ENCODE peak calls at places on chromosomes 3 and 15, in eight cellular contexts. S, T, E, B, M, F, O and W are unnamed samples.

GRCh38 chr15:76012021-76012551 is at the start of gene NRG4:
- DNase-seq in T (no peak), B (peak), E (peak), S (peak), F (peak), O (peak), M (no peak), W (no peak)

GRCh38 chr15:31302029-31302657 is 24.5 kb upstream of the KLF13 start:
- DNase-seq in O (no peak), E (no peak), M (no peak), B (no peak), F (no peak), T (peak), S (no peak), W (no peak)

GRCh38 chr3:39724233-39724846 is 85.1 kb upstream of the MYRIP start:
- DNase-seq in F (no peak), S (no peak), B (no peak), E (no peak), M (no peak), T (no peak), O (no peak), W (no peak)

GRCh38 chr3:171001957-171002694 is 24.4 kb downstream of the SLC2A2 start:
- DNase-seq in T (no peak), F (peak), S (no peak), B (peak), E (peak), M (no peak), O (no peak), W (peak)

GRCh38 chr3:133938770-133939495 is 43.3 kb upstream of the RAB6B start:
- DNase-seq in E (peak), F (peak), M (no peak), S (no peak), O (no peak), B (no peak), T (peak), W (no peak)

GRCh38 chr3:108183178-108183577 is 39.0 kb downstream of the IFT57 start:
- DNase-seq in F (peak), S (no peak), T (no peak), E (no peak), M (no peak), O (no peak), B (no peak), W (no peak)

GRCh38 chr3:57434041-57434440 is 110.1 kb downstream of the DNAH12 start:
- DNase-seq in M (no peak), F (peak), E (no peak), B (peak), T (no peak), O (no peak), S (no peak), W (peak)

GRCh38 chr3:167750273-167750971 is 14.9 kb downstream of the SERPINI1 start:
- DNase-seq in M (no peak), F (no peak), T (no peak), S (no peak), O (no peak), B (no peak), E (no peak), W (no peak)

GRCh38 chr15:66822106-66822505 is 120.1 kb downstream of the SMAD6 start:
- DNase-seq in O (no peak), M (no peak), E (no peak), F (no peak), B (no peak), T (no peak), S (no peak), W (no peak)

GRCh38 chr3:57066471-57066870 is 6.0 kb downstream of the SPATA12 start:
- DNase-seq in F (no peak), E (no peak), B (no peak), O (no peak), S (no peak), T (no peak), M (no peak), W (no peak)

GRCh38 chr3:17901893-17902292 is 159.5 kb upstream of the TBC1D5 start:
- DNase-seq in B (no peak), S (no peak), E (no peak), T (no peak), M (no peak), O (no peak), F (no peak), W (no peak)

GRCh38 chr3:43709022-43709421 is 18.3 kb downstream of the ABHD5 start:
- DNase-seq in M (no peak), T (no peak), S (no peak), B (peak), F (peak), E (no peak), O (no peak), W (no peak)

GRCh38 chr15:74039656-74040010 is 42.7 kb downstream of the GOLGA6A start:
- DNase-seq in E (no peak), O (no peak), F (no peak), B (no peak), S (no peak), M (no peak), T (no peak), W (no peak)

GRCh38 chr3:119492128-119492527 is 6.2 kb upstream of the TIMMDC1 start:
- DNase-seq in M (no peak), T (no peak), B (no peak), S (no peak), O (no peak), E (no peak), F (no peak), W (no peak)

GRCh38 chr3:16305121-16305541 is 40.1 kb downstream of the OXNAD1 start:
- DNase-seq in O (no peak), E (no peak), T (no peak), M (no peak), B (no peak), F (no peak), S (no peak), W (no peak)

GRCh38 chr3:171824076-171824475 is 13.8 kb upstream of the PLD1 start:
- DNase-seq in T (no peak), O (no peak), F (no peak), E (no peak), B (no peak), M (no peak), S (no peak), W (no peak)

GRCh38 chr3:177982034-177982433 is 554.2 kb upstream of the KCNMB2 start:
- DNase-seq in B (peak), E (no peak), T (no peak), M (no peak), F (peak), S (no peak), O (no peak), W (no peak)

GRCh38 chr15:52256930-52257733 is 38.5 kb downstream of the MYO5C start:
- DNase-seq in F (no peak), S (no peak), M (no peak), T (no peak), E (no peak), B (peak), O (no peak), W (no peak)

DNA sequence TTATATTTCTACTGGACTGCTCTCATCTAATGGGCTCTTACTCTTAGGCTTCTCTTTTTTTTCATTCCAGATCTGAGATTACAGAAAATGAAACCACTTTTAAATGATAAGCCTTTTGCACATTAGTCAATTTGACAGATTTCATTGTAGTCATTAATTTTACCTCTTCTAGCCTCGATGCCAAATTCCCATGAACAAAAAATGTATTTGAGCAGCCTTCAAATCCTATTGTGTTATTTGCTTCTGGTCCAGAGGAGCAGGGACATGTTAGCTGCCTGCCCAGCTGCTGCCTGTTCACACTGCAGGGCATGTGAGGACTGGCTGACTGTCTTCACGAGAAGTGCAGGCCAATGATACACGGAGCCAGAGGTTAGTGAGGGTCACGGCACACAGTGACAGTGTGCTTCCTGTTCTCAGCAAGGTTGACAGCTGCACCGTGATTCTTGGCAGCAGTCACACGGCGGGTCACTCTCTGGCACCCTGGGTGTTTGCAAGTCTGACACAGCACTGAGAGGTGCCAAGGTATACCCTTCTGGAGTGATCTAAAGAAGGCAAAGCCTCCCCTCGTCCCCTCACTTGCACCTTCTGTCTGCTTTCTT is 40.8 kb downstream of the KAT2B start:
- DNase-seq in O (peak), E (no peak), F (peak), S (peak), M (peak), B (no peak), T (peak), W (no peak)
- H3K4me3 ChIP-seq in O (no peak), E (no peak), F (no peak), S (no peak), M (no peak), B (no peak), T (no peak), W (no peak)

DNA sequence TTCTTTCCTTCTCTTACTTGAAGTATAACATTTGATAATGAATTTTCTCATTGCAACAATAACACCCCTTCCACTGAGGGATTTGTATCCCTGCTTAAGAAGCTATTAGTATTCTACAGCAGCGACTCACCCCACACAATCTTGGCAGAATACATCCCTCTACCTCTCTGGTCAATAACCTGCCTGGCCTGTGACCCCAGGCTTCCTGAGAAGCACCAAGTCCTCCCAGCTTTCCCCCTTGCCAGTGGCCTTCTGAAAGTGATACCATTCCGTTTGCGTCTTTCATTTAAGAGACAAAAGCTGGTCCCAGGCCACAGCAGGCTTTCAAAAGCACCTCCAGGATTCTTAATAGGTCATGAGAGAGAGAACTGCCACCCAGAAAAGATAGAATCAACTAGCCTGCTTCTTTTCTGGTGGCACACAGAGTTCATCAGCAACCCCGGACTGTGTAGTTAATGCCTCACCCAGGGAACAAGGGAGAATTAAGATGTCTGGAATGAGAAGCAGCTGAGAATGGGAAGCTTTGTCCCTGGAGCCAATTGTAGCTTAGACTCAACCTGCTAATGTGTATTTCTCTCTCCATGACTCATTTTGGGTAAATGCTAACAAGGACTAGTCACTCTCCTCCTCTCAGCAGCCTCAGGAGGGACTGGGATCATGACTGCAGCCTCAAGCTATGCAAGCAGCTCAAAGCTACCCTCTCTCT is 101.0 kb upstream of the CPNE4 start:
- DNase-seq in E (no peak), F (peak), M (no peak), T (no peak), O (no peak), B (peak), S (no peak), W (peak)
- H3K4me3 ChIP-seq in E (no peak), F (peak), M (no peak), T (no peak), O (no peak), B (peak), S (no peak), W (peak)

GRCh38 chr3:52892625-52893311 is 4.6 kb downstream of the STIMATE start:
- DNase-seq in F (no peak), B (peak), E (no peak), O (no peak), M (no peak), T (no peak), S (no peak), W (no peak)

GRCh38 chr3:52893723-52894122 is 3.6 kb downstream of the STIMATE start:
- DNase-seq in S (peak), B (no peak), M (no peak), O (no peak), E (no peak), F (no peak), T (no peak), W (no peak)

GRCh38 chr3:52891615-52892081 is 5.7 kb downstream of the STIMATE start:
- DNase-seq in E (no peak), T (no peak), S (no peak), O (no peak), F (peak), B (peak), M (no peak), W (no peak)

GRCh38 chr3:52891164-52891563 is 6.2 kb downstream of the STIMATE start:
- DNase-seq in E (no peak), T (no peak), S (no peak), B (no peak), O (no peak), F (no peak), M (no peak), W (no peak)

GRCh38 chr3:52892290-52892624 is 5.1 kb downstream of the STIMATE start:
- DNase-seq in E (no peak), S (no peak), F (no peak), M (no peak), T (no peak), B (no peak), O (no peak), W (no peak)
- H3K4me3 ChIP-seq in E (no peak), S (peak), F (no peak), M (no peak), T (no peak), B (peak), O (peak), W (no peak)

GRCh38 chr3:6857510-6857909 is 3.4 kb upstream of the GRM7 start:
- DNase-seq in M (no peak), B (no peak), T (no peak), E (no peak), S (no peak), O (no peak), F (no peak), W (no peak)

GRCh38 chr3:6861989-6862879 is 1.3 kb downstream of the GRM7 start:
- DNase-seq in M (no peak), T (no peak), F (no peak), O (no peak), S (no peak), B (no peak), E (no peak), W (no peak)

GRCh38 chr3:6860911-6861330 is at the start of gene GRM7:
- DNase-seq in B (no peak), E (no peak), S (peak), O (no peak), F (no peak), T (no peak), M (no peak), W (no peak)

GRCh38 chr3:6861331-6861988 is 545 bp downstream of the GRM7 start:
- DNase-seq in M (no peak), B (no peak), F (no peak), S (no peak), E (no peak), T (no peak), O (no peak), W (no peak)

DNA sequence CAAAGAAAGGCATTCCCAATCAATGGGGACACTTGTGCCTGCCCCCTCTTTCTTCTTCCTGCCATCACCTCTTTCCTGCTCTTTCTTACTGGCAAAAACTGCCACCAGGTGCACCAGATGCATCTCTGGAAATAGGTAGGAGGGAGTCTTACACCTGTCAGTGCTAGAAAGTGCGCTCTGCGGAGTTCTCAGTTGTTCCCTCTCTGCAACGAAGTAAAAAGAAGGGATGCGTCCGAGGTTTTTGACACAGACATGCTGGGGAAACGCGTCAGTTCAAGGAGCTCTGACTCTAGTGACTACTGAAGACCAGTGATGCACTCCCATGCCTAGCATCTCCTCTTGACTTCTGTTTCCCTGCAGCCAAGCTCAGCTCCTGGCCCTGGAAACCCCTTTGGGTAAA is 766 bp upstream of the GRM7 start:
- DNase-seq in B (no peak), S (no peak), T (no peak), F (no peak), O (no peak), E (no peak), M (no peak), W (no peak)
- H3K4me3 ChIP-seq in B (no peak), S (peak), T (no peak), F (no peak), O (no peak), E (no peak), M (no peak), W (no peak)

DNA sequence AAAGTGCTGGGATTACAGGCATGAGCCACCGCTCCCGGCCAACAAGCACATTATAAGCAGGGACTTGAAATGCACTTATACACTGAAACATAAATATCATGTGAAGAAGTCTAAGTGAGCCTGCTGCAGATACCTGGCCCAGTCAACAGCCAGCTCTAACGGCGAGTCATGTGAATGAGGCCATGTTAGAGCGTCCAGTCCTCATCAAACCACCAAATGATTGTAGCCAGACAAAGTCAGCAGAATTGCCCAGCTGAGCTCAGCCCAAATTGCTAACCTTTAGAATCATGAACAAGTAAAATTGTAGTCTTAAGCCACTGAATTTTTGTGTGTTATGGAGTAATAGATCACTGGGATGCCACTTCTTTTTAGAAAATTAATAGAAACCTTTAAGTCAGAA is 37.8 kb upstream of the UACA start:
- DNase-seq in B (peak), S (no peak), F (peak), M (no peak), E (no peak), T (no peak), O (no peak), W (no peak)
- H3K4me3 ChIP-seq in B (no peak), S (no peak), F (no peak), M (no peak), E (no peak), T (no peak), O (no peak), W (no peak)

GRCh38 chr3:111943533-111943932 is 35.3 kb upstream of the ABHD10 start:
- DNase-seq in S (no peak), O (no peak), F (peak), T (no peak), E (no peak), M (no peak), B (no peak), W (no peak)
- H3K4me3 ChIP-seq in S (no peak), O (no peak), F (no peak), T (no peak), E (no peak), M (no peak), B (no peak), W (no peak)

GRCh38 chr3:61928776-61929175 is 367.4 kb downstream of the PTPRG start:
- DNase-seq in T (no peak), O (no peak), E (no peak), M (no peak), F (no peak), S (no peak), B (peak), W (no peak)

GRCh38 chr3:61925721-61926120 is 364.4 kb downstream of the PTPRG start:
- DNase-seq in M (no peak), E (no peak), T (no peak), O (no peak), S (no peak), B (no peak), F (peak), W (no peak)

GRCh38 chr3:61926913-61927312 is 365.5 kb downstream of the PTPRG start:
- DNase-seq in B (peak), E (no peak), O (no peak), F (peak), M (no peak), S (no peak), T (no peak), W (peak)

GRCh38 chr3:61928020-61928419 is 366.6 kb downstream of the PTPRG start:
- DNase-seq in B (peak), M (no peak), S (no peak), F (peak), O (no peak), T (no peak), E (no peak), W (no peak)

DNA sequence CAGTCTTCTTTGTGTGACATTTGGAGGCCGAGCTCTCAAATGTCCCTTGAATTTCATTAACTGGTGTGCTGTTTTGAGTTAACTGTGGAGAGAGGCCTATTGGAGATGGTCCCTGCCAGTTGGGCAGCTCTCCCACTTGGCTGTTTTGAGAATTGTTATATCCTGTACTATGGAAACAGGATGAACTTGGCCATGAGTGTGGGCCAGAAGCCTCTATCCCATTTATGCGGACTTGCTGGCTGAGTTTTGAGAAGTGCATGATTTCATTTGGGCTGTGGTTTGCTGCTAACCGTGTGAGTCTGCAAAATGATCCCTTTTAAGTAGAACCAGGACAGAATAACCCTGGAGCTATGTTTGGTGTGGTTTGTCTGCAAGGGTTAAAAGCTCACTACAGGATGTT is 366.0 kb downstream of the PTPRG start:
- DNase-seq in E (no peak), F (peak), T (peak), B (peak), S (no peak), M (no peak), O (peak), W (peak)
- H3K4me3 ChIP-seq in E (no peak), F (no peak), T (no peak), B (no peak), S (no peak), M (no peak), O (peak), W (no peak)